ENCODE peak calls at places on chromosomes 12 and 14, in seven cellular contexts. Y is aorta; B is CD8-positive, alpha-beta memory T cell; D is endothelial cell of umbilical vein; M is keratinocyte; E is tibial nerve; K is heart left ventricle. L is an unnamed sample. For H3K4me1 and H3K9me3, the result is how much of the 10 kb centered on the place peaks cover.

GRCh38 chr12:6250343-6250742 is 50.1 kb downstream of the CD9 start:
- DNase-seq in K (peak), B (no peak), E (no peak), M (no peak), Y (no peak), D (no peak), L (no peak)

GRCh38 chr14:54650331-54651017 is 83.5 kb downstream of the SAMD4A start:
- DNase-seq in D (peak), Y (peak), K (no peak), M (peak), B (no peak), E (peak), L (no peak)

GRCh38 chr12:93804392-93805179 is 127.4 kb downstream of the CRADD start:
- DNase-seq in E (no peak), B (no peak), M (no peak), Y (no peak), D (peak), K (no peak), L (no peak)

GRCh38 chr14:86815341-86815740 is 1177.6 kb downstream of the GALC start:
- DNase-seq in Y (no peak), D (no peak), E (no peak), K (no peak), M (no peak), B (no peak), L (no peak)

GRCh38 chr12:53057816-53058500 is 8.1 kb downstream of the TNS2 start:
- DNase-seq in B (no peak), E (peak), Y (peak), K (peak), M (no peak), D (no peak), L (peak)

GRCh38 chr12:9391751-9392240 is 183.6 kb upstream of the PZP start:
- DNase-seq in B (no peak), D (no peak), K (no peak), M (no peak), E (no peak), Y (no peak), L (no peak)

GRCh38 chr14:77027538-77028383 is 747 bp downstream of the IRF2BPL start:
- DNase-seq in M (no peak), B (peak), K (peak), D (peak), E (no peak), Y (peak), L (peak)

GRCh38 chr12:25689996-25690501 is 137.0 kb upstream of the LMNTD1 start:
- DNase-seq in K (peak), M (no peak), B (no peak), E (peak), Y (no peak), D (peak), L (no peak)

GRCh38 chr12:113322353-113322752 is 12.6 kb downstream of the SLC8B1 start:
- DNase-seq in D (no peak), E (no peak), B (no peak), M (no peak), K (no peak), Y (no peak), L (no peak)

GRCh38 chr12:7907009-7907408 is 29.0 kb downstream of the SLC2A3 start:
- DNase-seq in D (peak), B (no peak), Y (no peak), M (no peak), K (no peak), E (no peak), L (no peak)

GRCh38 chr12:75099215-75099614 is 110.4 kb downstream of the KCNC2 start:
- DNase-seq in Y (no peak), E (no peak), K (no peak), M (no peak), D (no peak), B (no peak), L (no peak)

DNA sequence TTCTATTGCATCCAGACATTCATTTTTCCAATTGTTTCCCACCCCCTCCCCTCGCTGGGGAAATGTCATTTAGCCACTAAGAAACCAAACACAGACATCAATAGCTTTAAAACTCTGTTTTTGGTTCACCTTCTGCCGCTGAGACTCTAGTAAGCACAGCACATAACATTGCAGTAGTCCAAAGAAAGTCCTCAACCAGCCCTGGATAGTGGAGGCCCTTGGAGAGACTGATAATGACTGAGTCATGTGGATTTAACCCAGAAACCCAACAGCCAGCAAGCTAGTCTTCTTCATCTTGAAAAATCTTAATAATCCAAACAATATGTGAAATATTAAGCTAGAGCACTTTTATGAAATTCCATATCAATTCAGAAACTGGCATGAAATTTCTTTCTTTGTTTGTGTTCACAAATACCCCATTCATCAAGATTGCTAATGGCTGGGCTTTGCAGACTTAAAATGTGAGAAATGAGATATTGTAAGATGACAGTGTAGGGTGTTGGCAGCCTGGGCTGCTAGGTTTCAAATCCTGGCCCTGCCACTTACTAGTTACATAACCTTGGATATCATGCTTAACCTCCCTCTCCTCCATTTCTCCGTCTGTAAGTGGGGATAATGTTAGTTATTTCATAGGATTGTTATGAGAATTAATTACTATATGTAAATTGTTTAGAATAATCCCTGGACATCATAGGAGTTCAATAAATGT is 40.1 kb downstream of the RERG start:
- DNase-seq in D (no peak), K (no peak), E (no peak), M (no peak), Y (no peak), B (no peak), L (no peak)
- H3K27ac ChIP-seq in D (no peak), K (peak), E (peak), M (no peak), Y (peak), B (no peak), L (no peak)

GRCh38 chr14:34051966-34052657 is 101.2 kb upstream of the EGLN3 start:
- DNase-seq in M (peak), Y (no peak), E (no peak), K (no peak), D (no peak), B (no peak), L (no peak)
- H3K4me1 ChIP-seq in M (under half), Y (under half), E (under half), K (under half), D (under half), B (under half), L (under half)

GRCh38 chr14:33876274-33876673 is 74.6 kb downstream of the EGLN3 start:
- DNase-seq in Y (no peak), E (no peak), M (no peak), B (no peak), D (no peak), K (no peak), L (no peak)
- H3K9me3 ChIP-seq in Y (under half), E (under half), M (under half), B (under half), D (under half), K (under half), L (under half)

GRCh38 chr12:22164101-22164500 is 118.1 kb downstream of the CMAS start:
- DNase-seq in Y (no peak), B (peak), D (no peak), E (no peak), M (no peak), K (no peak), L (peak)
- H3K27ac ChIP-seq in Y (no peak), B (peak), D (no peak), E (no peak), M (no peak), K (no peak), L (peak)

DNA sequence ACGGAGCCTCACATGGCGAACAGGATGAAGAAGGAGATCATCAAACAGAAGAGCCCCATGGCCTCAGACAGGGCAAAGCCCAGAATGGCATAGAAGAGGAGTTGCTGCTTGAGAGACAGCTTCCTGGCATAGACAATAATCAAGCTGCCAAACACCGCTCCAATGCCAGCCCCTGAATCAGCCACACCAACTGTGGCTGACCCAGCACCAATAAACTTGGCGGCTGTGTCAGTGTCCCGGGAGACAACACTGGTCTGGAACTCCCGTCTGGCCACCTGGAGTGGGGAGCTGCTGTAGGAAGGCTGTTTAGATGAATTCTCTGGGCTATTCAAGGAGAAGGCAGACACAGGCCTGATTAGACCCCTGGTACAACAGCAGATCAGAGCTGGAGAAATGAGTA is 100.1 kb downstream of the HEATR5A start:
- DNase-seq in K (peak), E (no peak), D (no peak), M (no peak), Y (no peak), B (no peak), L (no peak)
- H3K4me1 ChIP-seq in K (under half), E (under half), D (under half), M (under half), Y (under half), B (under half), L (under half)

L was measured in CD4-positive, alpha-beta memory T cell.